ENCODE peak calls at places on chromosomes 12 and 14, in four cellular contexts. K is SJCRH30, F is tibial artery, C is uterus. L is an unnamed sample. For H3K36me3, the result is how much of the 10 kb centered on the place peaks cover.

GRCh38 chr12:64252708-64253107 is 30.6 kb upstream of the KICS2 start:
- DNase-seq in K (no peak), C (peak), F (peak), L (no peak)

GRCh38 chr14:68349900-68350323 is 443.0 kb downstream of the ZFP36L1 start:
- DNase-seq in C (no peak), F (no peak), K (peak), L (no peak)

GRCh38 chr12:55687746-55688145 is 20.0 kb downstream of the ITGA7 start:
- DNase-seq in K (no peak), F (no peak), C (no peak), L (no peak)

GRCh38 chr14:60303745-60304144 is 54.7 kb downstream of the PPM1A start:
- DNase-seq in K (no peak), F (no peak), C (peak), L (no peak)

GRCh38 chr12:79945455-79945854 is 10.6 kb upstream of the PPP1R12A start:
- DNase-seq in K (no peak), C (no peak), F (no peak), L (no peak)

GRCh38 chr12:10634427-10634826 is 21.0 kb upstream of the MAGOHB start:
- DNase-seq in K (peak), C (no peak), F (no peak), L (no peak)

GRCh38 chr12:88309546-88309945 is 167.4 kb downstream of the TMTC3 start:
- DNase-seq in K (no peak), F (no peak), C (no peak), L (no peak)

GRCh38 chr12:2393016-2393415 is 340.2 kb downstream of the CACNA1C start:
- DNase-seq in K (no peak), C (no peak), F (no peak), L (no peak)

GRCh38 chr12:124336742-124337520 is 42.0 kb downstream of the RFLNA start:
- DNase-seq in F (no peak), C (no peak), K (no peak), L (no peak)

GRCh38 chr12:76551482-76551888 is 8.1 kb downstream of the OSBPL8 start:
- DNase-seq in K (no peak), F (no peak), C (no peak), L (peak)

GRCh38 chr14:69493038-69493437 is 8.5 kb downstream of the PLEKHD1 start:
- DNase-seq in C (no peak), K (no peak), F (no peak), L (no peak)

GRCh38 chr14:35959835-35960234 is 133.7 kb downstream of the BRMS1L start:
- DNase-seq in F (no peak), C (no peak), K (no peak), L (no peak)

DNA sequence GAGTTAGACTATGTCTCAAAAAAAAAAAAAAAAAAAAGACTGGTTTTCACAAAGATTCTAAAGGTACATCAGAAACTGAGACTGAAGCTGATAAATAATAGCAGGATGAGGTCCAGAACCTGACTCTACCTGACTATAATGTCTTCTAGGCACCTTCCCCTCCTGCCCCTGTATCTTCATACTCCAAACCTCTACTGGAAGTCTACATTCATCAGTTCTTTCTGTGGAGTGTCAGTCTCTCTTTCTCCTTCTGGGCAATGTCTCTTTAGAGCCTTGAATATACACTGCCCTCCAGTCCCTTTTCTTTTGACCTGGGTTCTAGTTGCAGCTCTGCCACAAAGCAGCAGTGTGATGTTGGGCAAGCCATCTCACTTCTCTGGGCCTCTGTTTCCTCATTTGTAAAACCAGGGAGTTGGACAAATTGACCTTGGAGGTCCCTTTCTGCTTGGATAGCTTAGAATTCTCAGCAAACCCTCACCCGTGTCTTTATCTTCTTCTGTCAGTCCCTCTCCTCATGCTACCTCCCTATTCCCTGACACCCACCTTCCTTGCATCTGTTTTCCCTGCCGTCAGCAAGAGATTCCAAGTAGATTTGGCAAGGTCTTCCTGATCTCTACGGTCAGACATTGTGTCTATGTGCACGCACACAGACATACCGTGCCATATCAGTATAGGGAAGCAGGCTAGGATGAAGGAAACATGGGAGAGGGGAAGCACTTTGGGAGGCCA is 4.3 kb downstream of the NFE2 start:
- DNase-seq in C (no peak), F (no peak), K (no peak), L (no peak)
- H3K4me3 ChIP-seq in C (no peak), F (no peak), K (no peak), L (no peak)

GRCh38 chr12:108566452-108566851 is 4.1 kb downstream of the ISCU start:
- DNase-seq in F (no peak), C (no peak), K (no peak), L (no peak)
- H3K36me3 ChIP-seq in F (under half), C (under half), K (under half), L (under half)

GRCh38 chr12:113155060-113155459 is 5.5 kb downstream of the CFAP73 start:
- DNase-seq in F (no peak), K (no peak), C (no peak), L (no peak)

GRCh38 chr12:113152835-113153814 is 3.6 kb downstream of the CFAP73 start:
- DNase-seq in K (no peak), F (peak), C (peak), L (peak)

GRCh38 chr12:113154351-113154973 is 4.9 kb downstream of the CFAP73 start:
- DNase-seq in C (no peak), F (no peak), K (peak), L (peak)

GRCh38 chr12:113151655-113152054 is 2.1 kb downstream of the CFAP73 start:
- DNase-seq in K (no peak), F (no peak), C (no peak), L (no peak)

GRCh38 chr12:113152196-113152834 is 2.8 kb downstream of the CFAP73 start:
- DNase-seq in K (no peak), C (no peak), F (no peak), L (no peak)
- H3K4me3 ChIP-seq in K (no peak), C (peak), F (no peak), L (peak)

GRCh38 chr12:121918679-121919038 is 267 bp downstream of the CFAP251 start:
- DNase-seq in C (no peak), K (no peak), F (no peak), L (no peak)

GRCh38 chr12:121921106-121921505 is 2.7 kb downstream of the CFAP251 start:
- DNase-seq in K (no peak), F (no peak), C (no peak), L (no peak)

GRCh38 chr12:121915841-121916321 is 2.5 kb upstream of the CFAP251 start:
- DNase-seq in F (no peak), C (no peak), K (no peak), L (no peak)

GRCh38 chr12:121916719-121917118 is 1.7 kb upstream of the CFAP251 start:
- DNase-seq in F (no peak), C (peak), K (peak), L (peak)

DNA sequence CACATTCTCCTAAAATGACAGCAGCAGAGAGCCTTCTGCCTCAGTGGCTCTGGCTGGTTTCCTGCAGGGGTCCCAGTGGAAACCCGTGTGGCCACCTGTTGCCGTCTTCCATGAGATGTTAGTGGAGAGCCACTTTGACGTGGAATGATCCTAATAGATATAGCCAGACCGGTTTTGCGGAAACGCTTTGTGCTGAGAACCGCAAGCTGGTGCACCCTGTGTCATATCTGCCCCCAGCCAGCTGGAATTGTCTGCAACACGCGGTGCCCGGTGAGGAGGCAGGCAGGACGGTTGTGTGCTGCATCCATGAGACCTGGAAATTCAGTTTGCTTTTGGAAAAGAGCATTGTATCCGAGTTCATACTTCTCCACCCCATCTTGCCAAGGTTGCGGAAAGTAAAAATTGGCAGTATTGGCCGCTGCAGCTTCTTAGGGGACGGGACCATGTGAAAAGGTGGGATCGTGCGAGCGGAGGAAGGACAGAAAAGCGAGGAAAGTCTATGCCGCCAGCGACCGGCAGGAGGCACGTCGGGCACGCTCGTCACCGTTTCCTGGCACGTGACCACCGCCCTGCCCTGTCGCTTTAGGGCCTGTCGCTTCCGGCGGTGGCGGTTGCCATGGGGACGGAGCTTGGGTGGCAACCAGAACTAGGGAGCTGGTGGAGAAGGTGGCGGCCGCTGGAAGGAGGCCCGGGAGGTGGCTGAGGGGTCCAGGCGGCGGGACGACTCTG is at the start of gene CFAP251:
- DNase-seq in F (peak), C (peak), K (no peak), L (peak)
- H3K36me3 ChIP-seq in F (under half), C (under half), K (under half), L (under half)

DNA sequence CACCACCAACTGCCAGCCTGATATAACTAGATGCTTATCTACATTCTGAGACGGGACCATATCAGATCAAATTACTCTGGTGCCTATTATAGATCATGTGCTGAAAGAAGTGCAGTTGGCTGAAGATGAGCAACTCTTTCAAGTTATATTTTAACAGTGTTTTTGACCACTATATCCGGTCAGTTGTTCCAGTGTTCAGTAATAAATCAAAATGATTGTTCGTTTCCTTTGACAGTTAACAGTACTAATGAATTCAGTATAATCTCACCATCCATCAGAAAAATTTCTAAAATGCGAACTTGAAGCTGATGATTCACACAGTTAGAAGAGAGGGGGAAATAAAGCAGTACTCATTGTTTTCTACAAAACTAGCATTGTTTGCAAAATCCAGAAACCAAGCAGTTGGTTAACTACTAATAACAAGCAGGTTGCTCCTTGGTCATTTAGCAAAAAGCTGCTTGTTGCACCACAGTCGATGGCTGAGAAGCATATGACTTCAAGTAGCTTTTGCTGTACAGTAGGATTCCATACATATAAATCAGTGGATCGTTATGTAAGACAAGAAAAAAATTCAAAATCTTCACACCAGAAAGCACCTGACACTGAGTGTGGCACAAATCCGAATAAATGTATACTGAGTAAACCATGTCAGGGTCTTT is 2.3 kb downstream of the RPS6KA5 start:
- DNase-seq in K (peak), C (no peak), F (no peak), L (no peak)
- H3K4me3 ChIP-seq in K (no peak), C (no peak), F (no peak), L (no peak)

GRCh38 chr14:64092940-64093339 is 201.2 kb downstream of the ESR2 start:
- DNase-seq in K (no peak), F (no peak), C (no peak), L (no peak)

GRCh38 chr14:64089920-64090319 is 204.3 kb downstream of the ESR2 start:
- DNase-seq in F (no peak), K (no peak), C (no peak), L (no peak)

GRCh38 chr14:64092338-64092737 is 201.8 kb downstream of the ESR2 start:
- DNase-seq in K (no peak), F (no peak), C (no peak), L (no peak)

GRCh38 chr14:64091217-64091616 is 203.0 kb downstream of the ESR2 start:
- DNase-seq in K (no peak), C (no peak), F (no peak), L (no peak)

GRCh38 chr14:64088647-64088964 is 205.6 kb downstream of the ESR2 start:
- DNase-seq in K (no peak), F (no peak), C (no peak), L (no peak)
- H3K36me3 ChIP-seq in K (under half), F (under half), C (under half), L (under half)

GRCh38 chr12:92503977-92504966 is 198.5 kb upstream of the PLEKHG7 start:
- DNase-seq in F (peak), K (no peak), C (no peak), L (no peak)

GRCh38 chr12:92503029-92503931 is 199.5 kb upstream of the PLEKHG7 start:
- DNase-seq in C (peak), K (peak), F (no peak), L (no peak)

GRCh38 chr12:92506460-92506859 is 196.3 kb upstream of the PLEKHG7 start:
- DNase-seq in C (no peak), K (no peak), F (no peak), L (no peak)

GRCh38 chr12:92506891-92507290 is 195.9 kb upstream of the PLEKHG7 start:
- DNase-seq in C (no peak), F (no peak), K (no peak), L (no peak)

GRCh38 chr12:92505373-92506340 is 197.1 kb upstream of the PLEKHG7 start:
- DNase-seq in C (peak), F (peak), K (peak), L (no peak)
- H3K4me3 ChIP-seq in C (peak), F (peak), K (peak), L (no peak)

DNA sequence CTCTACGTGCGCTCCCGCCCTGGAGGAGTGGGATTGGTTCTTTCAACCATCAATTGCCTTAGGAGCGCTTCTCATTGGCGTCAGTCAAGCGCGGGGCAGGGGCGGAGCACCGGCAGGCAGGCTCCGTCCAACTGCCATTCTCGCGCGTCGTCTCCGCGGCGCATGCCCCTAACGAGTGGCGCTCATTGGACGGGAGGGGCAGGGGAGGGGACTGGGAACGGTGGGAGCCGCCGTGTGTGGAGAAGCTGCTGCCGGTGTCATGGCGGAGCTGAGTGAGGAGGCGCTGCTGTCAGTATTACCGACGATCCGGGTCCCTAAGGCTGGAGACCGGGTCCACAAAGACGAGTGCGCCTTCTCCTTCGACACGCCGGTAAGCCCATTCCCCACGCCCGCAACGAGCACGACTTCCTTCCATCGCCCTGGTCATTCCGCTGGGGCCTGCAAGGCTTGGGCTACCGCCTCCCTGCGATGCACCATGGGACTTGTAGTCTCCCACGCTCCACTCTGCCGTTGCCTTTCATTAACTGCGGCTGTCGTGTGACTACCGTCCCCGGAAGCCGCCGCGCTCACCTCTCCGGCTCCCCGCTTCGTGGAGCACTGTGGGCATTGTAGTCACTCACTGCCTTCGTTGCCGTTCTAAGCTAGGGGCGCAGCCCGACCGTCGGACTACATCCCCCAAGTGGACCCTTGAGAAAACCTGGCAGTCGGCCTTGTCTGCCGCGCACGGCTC is at the start of gene USP5:
- DNase-seq in F (peak), K (peak), C (peak), L (peak)
- H3K36me3 ChIP-seq in F (under half), K (under half), C (under half), L (under half)